ENCODE peak calls at places on chromosomes 6 and 20, in ten cellular contexts. One of them, this sample, is unnamed.

GRCh38 chr6:24564081-24564480 is 69.3 kb downstream of the ALDH5A1 start:
- DNase-seq in NB4: no peak
- DNase-seq in heart right ventricle: no peak
- DNase-seq in left colon: no peak
- DNase-seq in AG09309: no peak
- DNase-seq in neural progenitor cell: peak
- DNase-seq in NCI-H526: no peak
- DNase-seq in thoracic aorta: no peak
- DNase-seq in T-cell: no peak
- DNase-seq in T-helper 17 cell: no peak
- DNase-seq in this sample: no peak

GRCh38 chr6:14074723-14075503 is 42.7 kb upstream of the CD83 start:
- DNase-seq in NB4: no peak
- DNase-seq in heart right ventricle: peak
- DNase-seq in left colon: no peak
- DNase-seq in AG09309: no peak
- DNase-seq in neural progenitor cell: no peak
- DNase-seq in NCI-H526: peak
- DNase-seq in thoracic aorta: no peak
- DNase-seq in T-cell: no peak
- DNase-seq in T-helper 17 cell: no peak
- DNase-seq in this sample: no peak

GRCh38 chr6:41743406-41744235 is 3.6 kb downstream of the PGC start:
- DNase-seq in NB4: no peak
- DNase-seq in heart right ventricle: no peak
- DNase-seq in left colon: no peak
- DNase-seq in AG09309: no peak
- DNase-seq in neural progenitor cell: no peak
- DNase-seq in NCI-H526: no peak
- DNase-seq in thoracic aorta: no peak
- DNase-seq in T-cell: no peak
- DNase-seq in T-helper 17 cell: no peak
- DNase-seq in this sample: no peak

GRCh38 chr6:137099689-137100398 is 55.1 kb upstream of the IL20RA start:
- DNase-seq in NB4: no peak
- DNase-seq in heart right ventricle: no peak
- DNase-seq in left colon: no peak
- DNase-seq in AG09309: no peak
- DNase-seq in neural progenitor cell: no peak
- DNase-seq in NCI-H526: no peak
- DNase-seq in thoracic aorta: no peak
- DNase-seq in T-cell: no peak
- DNase-seq in T-helper 17 cell: no peak
- DNase-seq in this sample: no peak

GRCh38 chr6:50681213-50681824 is 32.0 kb upstream of the TFAP2D start:
- DNase-seq in NB4: no peak
- DNase-seq in heart right ventricle: no peak
- DNase-seq in left colon: no peak
- DNase-seq in AG09309: no peak
- DNase-seq in neural progenitor cell: no peak
- DNase-seq in NCI-H526: no peak
- DNase-seq in thoracic aorta: no peak
- DNase-seq in T-cell: no peak
- DNase-seq in T-helper 17 cell: no peak
- DNase-seq in this sample: no peak

GRCh38 chr6:22041797-22042489 is 254.9 kb downstream of the PRL start:
- DNase-seq in NB4: no peak
- DNase-seq in heart right ventricle: no peak
- DNase-seq in left colon: no peak
- DNase-seq in AG09309: peak
- DNase-seq in neural progenitor cell: no peak
- DNase-seq in NCI-H526: no peak
- DNase-seq in thoracic aorta: no peak
- DNase-seq in T-cell: no peak
- DNase-seq in T-helper 17 cell: no peak
- DNase-seq in this sample: no peak

GRCh38 chr6:20732896-20733295 is 198.6 kb downstream of the CDKAL1 start:
- DNase-seq in NB4: no peak
- DNase-seq in heart right ventricle: no peak
- DNase-seq in left colon: no peak
- DNase-seq in AG09309: no peak
- DNase-seq in neural progenitor cell: no peak
- DNase-seq in NCI-H526: no peak
- DNase-seq in thoracic aorta: no peak
- DNase-seq in T-cell: no peak
- DNase-seq in T-helper 17 cell: no peak
- DNase-seq in this sample: no peak

GRCh38 chr6:47268572-47269187 is 41.0 kb downstream of the TNFRSF21 start:
- DNase-seq in NB4: no peak
- DNase-seq in heart right ventricle: no peak
- DNase-seq in left colon: no peak
- DNase-seq in AG09309: no peak
- DNase-seq in neural progenitor cell: no peak
- DNase-seq in NCI-H526: no peak
- DNase-seq in thoracic aorta: no peak
- DNase-seq in T-cell: no peak
- DNase-seq in T-helper 17 cell: no peak
- DNase-seq in this sample: no peak

GRCh38 chr20:1299522-1299921 is 29.4 kb downstream of the SDCBP2 start:
- DNase-seq in NB4: peak
- DNase-seq in heart right ventricle: no peak
- DNase-seq in left colon: no peak
- DNase-seq in AG09309: no peak
- DNase-seq in neural progenitor cell: peak
- DNase-seq in NCI-H526: peak
- DNase-seq in thoracic aorta: no peak
- DNase-seq in T-cell: no peak
- DNase-seq in T-helper 17 cell: no peak
- DNase-seq in this sample: no peak

GRCh38 chr6:87574237-87574636 is 15.6 kb downstream of the RARS2 start:
- DNase-seq in NB4: no peak
- DNase-seq in heart right ventricle: no peak
- DNase-seq in left colon: no peak
- DNase-seq in AG09309: no peak
- DNase-seq in neural progenitor cell: no peak
- DNase-seq in NCI-H526: no peak
- DNase-seq in thoracic aorta: no peak
- DNase-seq in T-cell: no peak
- DNase-seq in T-helper 17 cell: no peak
- DNase-seq in this sample: no peak

GRCh38 chr6:150241751-150242150 is 98.9 kb downstream of the PPP1R14C start:
- DNase-seq in NB4: no peak
- DNase-seq in heart right ventricle: no peak
- DNase-seq in left colon: no peak
- DNase-seq in AG09309: no peak
- DNase-seq in neural progenitor cell: no peak
- DNase-seq in NCI-H526: no peak
- DNase-seq in thoracic aorta: no peak
- DNase-seq in T-cell: no peak
- DNase-seq in T-helper 17 cell: no peak
- DNase-seq in this sample: no peak

GRCh38 chr20:62426678-62427077 is 661 bp downstream of the RBBP8NL start:
- DNase-seq in NB4: no peak
- DNase-seq in heart right ventricle: no peak
- DNase-seq in left colon: no peak
- DNase-seq in AG09309: no peak
- DNase-seq in neural progenitor cell: peak
- DNase-seq in NCI-H526: peak
- DNase-seq in thoracic aorta: no peak
- DNase-seq in T-cell: no peak
- DNase-seq in T-helper 17 cell: no peak
- DNase-seq in this sample: no peak

GRCh38 chr20:61333484-61334108 is 81.5 kb downstream of the CDH4 start:
- DNase-seq in NB4: no peak
- DNase-seq in heart right ventricle: no peak
- DNase-seq in left colon: no peak
- DNase-seq in AG09309: no peak
- DNase-seq in neural progenitor cell: no peak
- DNase-seq in NCI-H526: no peak
- DNase-seq in thoracic aorta: no peak
- DNase-seq in T-cell: no peak
- DNase-seq in T-helper 17 cell: no peak
- DNase-seq in this sample: no peak

GRCh38 chr20:55166063-55166462 is 690.7 kb downstream of the DOK5 start:
- DNase-seq in NB4: no peak
- DNase-seq in heart right ventricle: no peak
- DNase-seq in left colon: no peak
- DNase-seq in AG09309: no peak
- DNase-seq in neural progenitor cell: peak
- DNase-seq in NCI-H526: no peak
- DNase-seq in thoracic aorta: no peak
- DNase-seq in T-cell: no peak
- DNase-seq in T-helper 17 cell: no peak
- DNase-seq in this sample: no peak

GRCh38 chr6:33613146-33613793 is 7.9 kb upstream of the ITPR3 start:
- DNase-seq in NB4: no peak
- DNase-seq in heart right ventricle: no peak
- DNase-seq in left colon: no peak
- DNase-seq in AG09309: peak
- DNase-seq in neural progenitor cell: no peak
- DNase-seq in NCI-H526: no peak
- DNase-seq in thoracic aorta: no peak
- DNase-seq in T-cell: no peak
- DNase-seq in T-helper 17 cell: no peak
- DNase-seq in this sample: no peak

GRCh38 chr6:109456710-109457595 is 1.4 kb upstream of the MICAL1 start:
- DNase-seq in NB4: no peak
- DNase-seq in heart right ventricle: peak
- DNase-seq in left colon: peak
- DNase-seq in AG09309: peak
- DNase-seq in neural progenitor cell: no peak
- DNase-seq in NCI-H526: no peak
- DNase-seq in thoracic aorta: no peak
- DNase-seq in T-cell: no peak
- DNase-seq in T-helper 17 cell: no peak
- DNase-seq in this sample: no peak

GRCh38 chr20:57514273-57514751 is 10.6 kb downstream of the CTCFL start:
- DNase-seq in NB4: peak
- DNase-seq in heart right ventricle: peak
- DNase-seq in left colon: no peak
- DNase-seq in AG09309: peak
- DNase-seq in neural progenitor cell: peak
- DNase-seq in NCI-H526: peak
- DNase-seq in thoracic aorta: no peak
- DNase-seq in T-cell: peak
- DNase-seq in T-helper 17 cell: no peak
- DNase-seq in this sample: peak

GRCh38 chr20:7463290-7463689 is 477.0 kb downstream of the HAO1 start:
- DNase-seq in NB4: no peak
- DNase-seq in heart right ventricle: no peak
- DNase-seq in left colon: no peak
- DNase-seq in AG09309: no peak
- DNase-seq in neural progenitor cell: no peak
- DNase-seq in NCI-H526: no peak
- DNase-seq in thoracic aorta: no peak
- DNase-seq in T-cell: no peak
- DNase-seq in T-helper 17 cell: no peak
- DNase-seq in this sample: no peak

GRCh38 chr20:51687071-51687470 is 81.1 kb downstream of the ATP9A start:
- DNase-seq in NB4: peak
- DNase-seq in heart right ventricle: no peak
- DNase-seq in left colon: no peak
- DNase-seq in AG09309: no peak
- DNase-seq in neural progenitor cell: no peak
- DNase-seq in NCI-H526: no peak
- DNase-seq in thoracic aorta: no peak
- DNase-seq in T-cell: no peak
- DNase-seq in T-helper 17 cell: no peak
- DNase-seq in this sample: no peak

GRCh38 chr6:81075974-81076373 is 676.5 kb downstream of the TENT5A start:
- DNase-seq in NB4: peak
- DNase-seq in heart right ventricle: no peak
- DNase-seq in left colon: no peak
- DNase-seq in AG09309: no peak
- DNase-seq in neural progenitor cell: peak
- DNase-seq in NCI-H526: no peak
- DNase-seq in thoracic aorta: no peak
- DNase-seq in T-cell: no peak
- DNase-seq in T-helper 17 cell: no peak
- DNase-seq in this sample: no peak

GRCh38 chr6:42710316-42710715 is 12.1 kb downstream of the PRPH2 start:
- DNase-seq in NB4: no peak
- DNase-seq in heart right ventricle: no peak
- DNase-seq in left colon: no peak
- DNase-seq in AG09309: no peak
- DNase-seq in neural progenitor cell: peak
- DNase-seq in NCI-H526: no peak
- DNase-seq in thoracic aorta: no peak
- DNase-seq in T-cell: no peak
- DNase-seq in T-helper 17 cell: no peak
- DNase-seq in this sample: no peak

GRCh38 chr20:62258499-62259293 is 20.4 kb downstream of the OSBPL2 start:
- DNase-seq in NB4: no peak
- DNase-seq in heart right ventricle: no peak
- DNase-seq in left colon: no peak
- DNase-seq in AG09309: peak
- DNase-seq in neural progenitor cell: no peak
- DNase-seq in NCI-H526: no peak
- DNase-seq in thoracic aorta: peak
- DNase-seq in T-cell: no peak
- DNase-seq in T-helper 17 cell: no peak
- DNase-seq in this sample: no peak

GRCh38 chr20:25269057-25269832 is 21.4 kb downstream of the PYGB start:
- DNase-seq in NB4: no peak
- DNase-seq in heart right ventricle: peak
- DNase-seq in left colon: no peak
- DNase-seq in AG09309: no peak
- DNase-seq in neural progenitor cell: no peak
- DNase-seq in NCI-H526: no peak
- DNase-seq in thoracic aorta: no peak
- DNase-seq in T-cell: no peak
- DNase-seq in T-helper 17 cell: no peak
- DNase-seq in this sample: no peak

GRCh38 chr6:169221264-169221663 is 32.4 kb downstream of the THBS2 start:
- DNase-seq in NB4: no peak
- DNase-seq in heart right ventricle: no peak
- DNase-seq in left colon: no peak
- DNase-seq in AG09309: no peak
- DNase-seq in neural progenitor cell: no peak
- DNase-seq in NCI-H526: peak
- DNase-seq in thoracic aorta: no peak
- DNase-seq in T-cell: no peak
- DNase-seq in T-helper 17 cell: no peak
- DNase-seq in this sample: no peak

GRCh38 chr6:14903176-14904088 is 342.4 kb upstream of the JARID2 start:
- DNase-seq in NB4: peak
- DNase-seq in heart right ventricle: no peak
- DNase-seq in left colon: no peak
- DNase-seq in AG09309: no peak
- DNase-seq in neural progenitor cell: no peak
- DNase-seq in NCI-H526: no peak
- DNase-seq in thoracic aorta: no peak
- DNase-seq in T-cell: no peak
- DNase-seq in T-helper 17 cell: no peak
- DNase-seq in this sample: no peak

GRCh38 chr6:27672113-27672799 is 199.4 kb upstream of the ZNF184 start:
- DNase-seq in NB4: peak
- DNase-seq in heart right ventricle: no peak
- DNase-seq in left colon: no peak
- DNase-seq in AG09309: no peak
- DNase-seq in neural progenitor cell: peak
- DNase-seq in NCI-H526: peak
- DNase-seq in thoracic aorta: no peak
- DNase-seq in T-cell: no peak
- DNase-seq in T-helper 17 cell: no peak
- DNase-seq in this sample: peak

GRCh38 chr6:82959385-82959941 is 106.2 kb downstream of the UBE3D start:
- DNase-seq in NB4: no peak
- DNase-seq in heart right ventricle: no peak
- DNase-seq in left colon: no peak
- DNase-seq in AG09309: peak
- DNase-seq in neural progenitor cell: peak
- DNase-seq in NCI-H526: no peak
- DNase-seq in thoracic aorta: no peak
- DNase-seq in T-cell: no peak
- DNase-seq in T-helper 17 cell: no peak
- DNase-seq in this sample: no peak

GRCh38 chr6:16760536-16761468 is at the start of gene ATXN1:
- DNase-seq in NB4: peak
- DNase-seq in heart right ventricle: peak
- DNase-seq in left colon: peak
- DNase-seq in AG09309: no peak
- DNase-seq in neural progenitor cell: peak
- DNase-seq in NCI-H526: peak
- DNase-seq in thoracic aorta: no peak
- DNase-seq in T-cell: peak
- DNase-seq in T-helper 17 cell: peak
- DNase-seq in this sample: no peak

This sample was measured in HFF-Myc.